ENCODE peak calls at places on chromosomes 13 and 19, in nine cellular contexts. H, G, S, E, F, Z, A, T and Q are unnamed samples.

GRCh38 chr13:102825921-102826706 is 19.7 kb upstream of the ERCC5 start:
- DNase-seq in H (no peak), G (no peak), S (no peak), E (no peak), F (no peak), Z (peak; percentile 95), A (no peak), T (peak; percentile 62), Q (peak; percentile 60)

GRCh38 chr19:31177230-31177629 is 172.0 kb downstream of the TSHZ3 start:
- DNase-seq in H (no peak), G (no peak), S (no peak), E (no peak), F (no peak), Z (no peak), A (no peak), T (no peak), Q (no peak)

GRCh38 chr19:16931306-16931705 is 42.5 kb downstream of the F2RL3 start:
- DNase-seq in H (no peak), G (no peak), S (no peak), E (no peak), F (no peak), Z (no peak), A (no peak), T (no peak), Q (no peak)

GRCh38 chr13:50222569-50223332 is 207.5 kb downstream of the KCNRG start:
- DNase-seq in H (peak; percentile 93), G (no peak), S (no peak), E (no peak), F (peak; percentile 24), Z (peak; percentile 86), A (no peak), T (peak; percentile 51), Q (no peak)

GRCh38 chr13:62781866-62782265 is 1366.2 kb upstream of the PCDH20 start:
- DNase-seq in H (no peak), G (no peak), S (no peak), E (no peak), F (no peak), Z (no peak), A (no peak), T (no peak), Q (no peak)

GRCh38 chr19:40273469-40274360 is 11.4 kb downstream of the AKT2 start:
- DNase-seq in H (no peak), G (no peak), S (no peak), E (no peak), F (no peak), Z (no peak), A (no peak), T (no peak), Q (no peak)

GRCh38 chr19:6459356-6460098 is at the start of gene SLC25A23:
- DNase-seq in H (peak; percentile 73), G (peak; percentile 54), S (peak; percentile 68), E (peak; percentile 62), F (peak; percentile 55), Z (peak; percentile 85), A (no peak), T (no peak), Q (no peak)

GRCh38 chr19:7862413-7862951 is 11.7 kb downstream of the PRR36 start:
- DNase-seq in H (no peak), G (no peak), S (peak; percentile 88), E (no peak), F (peak; percentile 90), Z (peak; percentile 75), A (peak; percentile 42), T (no peak), Q (no peak)

GRCh38 chr19:31725051-31725450 is 375.8 kb upstream of the TSHZ3 start:
- DNase-seq in H (no peak), G (no peak), S (no peak), E (no peak), F (no peak), Z (peak; percentile 25), A (no peak), T (no peak), Q (no peak)

GRCh38 chr13:99470027-99470426 is 31.2 kb upstream of the TM9SF2 start:
- DNase-seq in H (no peak), G (no peak), S (no peak), E (no peak), F (no peak), Z (no peak), A (no peak), T (no peak), Q (no peak)

GRCh38 chr13:43307221-43307920 is 284.0 kb downstream of the DNAJC15 start:
- DNase-seq in H (no peak), G (no peak), S (no peak), E (no peak), F (no peak), Z (no peak), A (no peak), T (no peak), Q (no peak)

GRCh38 chr13:19634129-19634740 is 776 bp downstream of the MPHOSPH8 start:
- DNase-seq in H (peak; percentile 40), G (no peak), S (no peak), E (no peak), F (no peak), Z (peak; percentile 54), A (no peak), T (no peak), Q (no peak)

GRCh38 chr13:95191821-95192220 is 109.4 kb downstream of the ABCC4 start:
- DNase-seq in H (peak; percentile 78), G (peak; percentile 67), S (peak; percentile 95), E (peak; percentile 62), F (peak; percentile 80), Z (peak; percentile 88), A (no peak), T (peak; percentile 31), Q (no peak)

GRCh38 chr13:94778585-94778984 is 66.2 kb upstream of the SOX21 start:
- DNase-seq in H (no peak), G (no peak), S (no peak), E (no peak), F (no peak), Z (no peak), A (no peak), T (no peak), Q (no peak)

GRCh38 chr19:47176627-47177090 is 46.0 kb downstream of the SAE1 start:
- DNase-seq in H (no peak), G (no peak), S (no peak), E (no peak), F (peak; percentile 62), Z (peak; percentile 91), A (peak; percentile 20), T (peak; percentile 52), Q (no peak)

GRCh38 chr13:66933527-66933926 is 296.6 kb downstream of the PCDH9 start:
- DNase-seq in H (no peak), G (no peak), S (no peak), E (no peak), F (no peak), Z (no peak), A (no peak), T (no peak), Q (no peak)